ENCODE peak calls at places on chromosomes 6 and 20, in nine cellular contexts. J is HCT116, A is HepG2, G is A549, U is K562, Z is GM23338, V is SK-N-SH, M is GM12878, F is Panc1. O is an unnamed sample.

GRCh38 chr6:52130440-52130839 is 43.0 kb upstream of the PKHD1 start:
- DNase-seq in U (no peak), G (no peak), J (no peak), V (no peak), F (no peak), A (no peak), M (no peak), Z (peak), O (no peak)

GRCh38 chr6:157726892-157727628 is 96.0 kb upstream of the SNX9 start:
- DNase-seq in U (no peak), F (no peak), M (no peak), V (no peak), G (no peak), A (no peak), Z (no peak), J (no peak), O (no peak)

GRCh38 chr6:3405679-3406078 is 51.2 kb downstream of the SLC22A23 start:
- DNase-seq in F (no peak), V (no peak), J (no peak), G (no peak), Z (no peak), M (no peak), U (no peak), A (peak), O (no peak)

GRCh38 chr20:21361266-21361665 is 36.1 kb downstream of the NKX2-4 start:
- DNase-seq in Z (no peak), A (no peak), J (no peak), M (no peak), U (no peak), G (no peak), F (no peak), V (no peak), O (no peak)

GRCh38 chr20:59515906-59516209 is 88.5 kb upstream of the PHACTR3 start:
- DNase-seq in V (no peak), J (no peak), A (no peak), Z (no peak), F (no peak), G (no peak), U (no peak), M (no peak), O (no peak)

GRCh38 chr6:167543602-167544506 is 219.0 kb downstream of the TTLL2 start:
- DNase-seq in V (no peak), A (no peak), Z (no peak), F (no peak), U (no peak), G (no peak), M (no peak), J (no peak), O (no peak)

GRCh38 chr6:43836507-43836906 is 66.5 kb downstream of the VEGFA start:
- DNase-seq in J (no peak), V (no peak), A (no peak), U (peak), G (no peak), Z (no peak), F (no peak), M (no peak), O (no peak)

GRCh38 chr6:19613678-19614077 is 223.5 kb upstream of the ID4 start:
- DNase-seq in J (peak), V (no peak), G (no peak), F (no peak), U (no peak), A (no peak), M (no peak), Z (no peak), O (no peak)

GRCh38 chr6:32462609-32463008 is 22.9 kb downstream of the HLA-DRA start:
- DNase-seq in J (no peak), F (no peak), U (no peak), A (no peak), G (no peak), Z (peak), M (peak), V (no peak), O (no peak)

GRCh38 chr6:7747433-7747832 is 21.5 kb downstream of the BMP6 start:
- DNase-seq in A (no peak), Z (no peak), G (no peak), V (no peak), F (no peak), M (no peak), J (no peak), U (no peak), O (no peak)

GRCh38 chr6:19849736-19850135 is 12.6 kb downstream of the ID4 start:
- DNase-seq in J (no peak), F (no peak), M (no peak), G (no peak), U (no peak), Z (no peak), V (no peak), A (no peak), O (no peak)

GRCh38 chr6:27630727-27631613 is 158.1 kb upstream of the ZNF184 start:
- DNase-seq in U (peak), A (peak), J (peak), V (peak), G (peak), M (peak), F (peak), Z (peak), O (peak)

GRCh38 chr6:83827050-83827449 is 26.1 kb upstream of the RIPPLY2 start:
- DNase-seq in V (no peak), M (no peak), U (peak), G (no peak), Z (no peak), F (no peak), A (no peak), J (no peak), O (no peak)

GRCh38 chr6:155154158-155154830 is 109.5 kb upstream of the CLDN20 start:
- DNase-seq in F (no peak), J (no peak), U (peak), V (peak), G (no peak), Z (no peak), M (no peak), A (peak), O (peak)

GRCh38 chr6:81911446-81911845 is 159.0 kb upstream of the TENT5A start:
- DNase-seq in M (no peak), V (no peak), A (no peak), F (no peak), U (no peak), Z (no peak), J (no peak), G (no peak), O (no peak)

GRCh38 chr20:8205996-8206395 is 73.9 kb downstream of the PLCB1 start:
- DNase-seq in A (peak), Z (no peak), F (no peak), J (no peak), G (no peak), V (no peak), U (no peak), M (no peak), O (no peak)

DNA sequence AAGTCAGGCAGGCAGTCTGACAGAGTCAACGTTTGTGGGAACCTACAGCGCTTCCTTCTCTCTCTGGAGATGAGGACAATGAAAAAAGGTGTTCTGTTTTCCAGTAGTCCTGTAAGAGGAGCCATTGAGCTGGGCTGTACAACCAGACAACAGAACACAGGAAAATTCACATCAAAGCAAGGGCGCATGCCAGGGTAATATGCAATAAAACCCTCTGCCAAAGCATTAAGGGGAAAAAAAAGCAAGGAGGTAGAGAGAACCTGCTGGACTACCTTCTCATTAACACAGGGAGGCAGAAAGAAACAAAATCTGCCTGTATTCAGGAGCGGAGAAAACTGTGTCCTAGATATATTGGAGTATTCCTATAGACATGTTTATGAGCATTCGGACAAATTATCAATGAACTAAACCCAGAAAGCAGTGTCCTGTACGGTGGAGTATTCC is 1.3 kb downstream of the RNF24 start:
- DNase-seq in F (peak), A (peak), M (no peak), U (peak), J (peak), Z (peak), G (peak), V (peak), O (peak)
- TF ChIP-seq CTCF in F (peak), A (peak), M (peak), U (peak), J (peak), Z (peak), G (peak), V (peak), O (peak)

DNA sequence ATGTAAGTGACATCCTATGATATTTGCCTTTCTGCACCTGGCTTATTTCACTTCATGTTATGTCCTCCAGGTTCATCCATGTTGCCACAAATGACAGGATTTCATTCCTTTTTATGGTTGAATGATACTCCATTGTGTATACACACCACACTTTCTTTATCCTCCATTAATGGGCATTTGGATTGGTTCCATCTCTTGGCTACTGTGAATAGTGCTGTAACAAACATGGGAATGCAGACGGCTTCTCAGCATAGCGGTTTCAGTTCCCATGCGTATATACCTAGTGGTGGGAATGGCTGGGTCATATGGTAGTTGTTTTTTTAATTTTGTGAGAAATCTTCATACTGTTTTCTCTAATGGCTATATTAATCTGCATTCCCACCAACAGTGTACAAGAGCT is 14.8 kb downstream of the MTHFD1L start:
- DNase-seq in F (no peak), M (no peak), J (no peak), U (no peak), A (no peak), G (no peak), V (no peak), Z (no peak), O (no peak)
- TF ChIP-seq REST in F (no peak), M (no peak), J (no peak), U (no peak), A (no peak), G (no peak), V (no peak), Z (no peak), O (no peak)

GRCh38 chr6:135060076-135060475 is 5.5 kb upstream of the HBS1L start:
- DNase-seq in M (no peak), A (no peak), J (no peak), Z (no peak), F (no peak), G (no peak), U (no peak), V (no peak), O (no peak)

GRCh38 chr6:135063926-135064325 is 9.3 kb upstream of the HBS1L start:
- DNase-seq in J (no peak), V (no peak), M (no peak), F (no peak), U (no peak), A (no peak), G (no peak), Z (no peak), O (no peak)

GRCh38 chr6:135064586-135064985 is 10.0 kb upstream of the HBS1L start:
- DNase-seq in F (no peak), U (no peak), Z (no peak), A (no peak), M (no peak), G (no peak), V (no peak), J (no peak), O (no peak)

GRCh38 chr6:135066397-135066796 is 11.8 kb upstream of the HBS1L start:
- DNase-seq in A (no peak), M (no peak), U (no peak), V (no peak), F (no peak), G (no peak), J (no peak), Z (no peak), O (no peak)

DNA sequence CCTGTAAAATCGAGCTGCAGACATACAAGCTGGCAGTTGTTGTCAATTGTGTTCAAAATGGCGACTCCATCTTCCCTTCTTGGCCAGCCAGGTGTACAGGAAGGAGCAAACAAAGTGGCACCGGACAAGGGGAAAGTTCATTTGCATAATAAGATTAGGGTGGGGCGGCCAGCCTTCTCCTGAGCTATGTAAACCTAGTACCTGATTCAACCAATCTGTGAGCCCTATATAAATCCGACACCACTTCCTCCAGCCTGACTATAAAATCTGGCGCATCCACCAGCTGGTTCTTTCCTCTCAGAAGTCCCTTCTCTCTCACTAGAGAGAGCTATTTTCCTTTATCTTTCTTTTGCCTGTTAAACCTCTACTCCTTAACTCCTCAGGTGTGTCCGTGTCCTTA is 8.1 kb upstream of the HBS1L start:
- DNase-seq in V (no peak), F (no peak), Z (peak), U (peak), G (no peak), A (no peak), M (no peak), J (no peak), O (no peak)
- TF ChIP-seq CTCF in V (no peak), F (no peak), Z (no peak), U (peak), G (no peak), A (no peak), M (no peak), J (no peak), O (no peak)

GRCh38 chr6:53344993-53345392 is 3.8 kb downstream of the ELOVL5 start:
- DNase-seq in Z (no peak), F (no peak), V (no peak), A (no peak), M (no peak), J (no peak), U (no peak), G (no peak), O (no peak)

GRCh38 chr6:53349209-53349693 is 501 bp upstream of the ELOVL5 start:
- DNase-seq in J (no peak), A (no peak), Z (no peak), F (no peak), G (no peak), U (no peak), V (no peak), M (no peak), O (no peak)

GRCh38 chr6:53348436-53349208 is at the start of gene ELOVL5:
- DNase-seq in J (peak), Z (peak), A (peak), G (peak), M (peak), U (peak), F (peak), V (peak), O (peak)

GRCh38 chr6:53347921-53348435 is 772 bp downstream of the ELOVL5 start:
- DNase-seq in V (peak), G (no peak), Z (peak), J (no peak), F (no peak), A (peak), M (no peak), U (peak), O (no peak)

DNA sequence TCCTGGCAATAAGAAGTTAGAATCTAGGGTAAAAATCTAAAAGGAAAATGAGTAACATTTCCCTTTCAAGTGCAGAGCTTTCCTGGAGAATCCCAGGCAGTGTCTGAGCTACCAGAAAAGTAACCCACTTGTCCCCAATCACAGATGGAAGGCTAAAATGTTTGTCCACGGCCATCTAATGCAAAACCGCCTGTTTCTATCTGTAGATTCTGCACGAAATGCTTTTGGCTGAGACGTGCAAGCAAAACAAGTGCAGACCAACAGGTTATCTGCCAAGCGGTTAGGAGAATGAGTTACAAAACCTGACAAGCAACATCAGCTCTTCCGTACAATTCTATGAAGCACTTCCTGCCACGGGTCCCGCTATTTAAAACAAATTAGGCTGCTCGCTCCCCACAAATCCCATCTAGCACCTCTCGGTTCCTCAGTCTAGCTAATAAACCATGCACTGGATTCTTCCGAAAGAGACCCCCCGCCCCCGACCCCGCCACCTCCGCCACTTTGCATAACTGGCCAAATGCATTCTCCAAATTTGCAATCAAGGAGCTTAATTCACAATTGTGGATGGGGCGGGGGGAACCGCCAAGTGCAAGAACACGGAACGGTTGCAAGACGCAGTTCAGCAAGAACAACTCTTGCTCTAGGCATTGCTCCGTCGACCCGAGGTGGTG is 1.4 kb downstream of the ELOVL5 start:
- DNase-seq in V (no peak), Z (peak), A (no peak), G (no peak), U (no peak), F (no peak), J (no peak), M (no peak), O (no peak)
- TF ChIP-seq REST in V (no peak), Z (no peak), A (no peak), G (no peak), U (no peak), F (no peak), J (no peak), M (no peak), O (no peak)

GRCh38 chr20:50314936-50315335 is 124.3 kb downstream of the CEBPB start:
- DNase-seq in J (no peak), Z (no peak), U (no peak), M (no peak), V (no peak), G (no peak), A (no peak), F (no peak), O (no peak)
- TF ChIP-seq CTCF in J (no peak), Z (no peak), U (no peak), M (no peak), V (no peak), G (no peak), A (no peak), F (no peak), O (no peak)

DNA sequence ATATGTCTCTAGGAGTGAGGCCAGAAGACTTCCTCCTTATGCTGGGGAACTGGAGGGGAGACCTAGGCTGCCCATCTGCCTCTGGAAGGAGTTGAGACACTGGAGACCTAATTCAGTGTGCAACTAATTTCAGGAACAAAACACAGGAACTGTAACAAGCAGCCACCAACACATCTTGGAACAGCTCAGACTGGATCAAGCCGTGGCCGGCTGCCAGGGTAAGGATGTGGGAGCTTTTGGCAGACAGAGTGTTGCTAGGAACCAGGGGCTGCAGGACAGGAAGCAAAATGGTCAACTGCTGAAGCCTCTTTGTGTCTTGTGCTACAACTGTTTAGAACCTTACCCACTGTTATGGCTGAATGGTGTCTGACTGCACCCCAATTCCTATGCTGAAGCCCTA is 16.3 kb upstream of the MAS1 start:
- DNase-seq in A (no peak), M (no peak), J (no peak), U (no peak), Z (no peak), F (no peak), G (no peak), V (no peak), O (no peak)
- TF ChIP-seq REST in A (no peak), M (no peak), J (no peak), U (no peak), Z (no peak), F (no peak), G (no peak), V (no peak), O (no peak)

DNA sequence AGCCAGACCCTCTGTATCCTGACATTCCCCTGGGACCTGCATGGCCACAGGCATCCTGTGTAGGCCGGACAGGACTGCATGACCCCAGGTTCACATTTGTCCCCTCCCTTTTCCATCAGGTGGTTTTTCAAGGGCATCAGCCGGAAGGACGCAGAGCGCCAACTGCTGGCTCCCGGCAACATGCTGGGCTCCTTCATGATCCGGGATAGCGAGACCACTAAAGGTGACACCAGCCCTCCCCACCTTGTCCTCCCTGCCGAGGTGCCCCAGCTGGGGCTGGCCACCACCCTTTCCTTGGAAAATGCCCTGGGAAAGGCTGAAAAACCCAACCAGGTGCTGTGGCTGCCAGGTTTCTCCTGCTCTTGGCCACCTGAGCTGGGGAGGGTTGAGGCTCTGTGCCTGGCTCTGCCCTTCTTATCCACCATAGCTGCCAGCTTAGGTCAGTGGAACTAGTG is 27.6 kb downstream of the HCK start:
- DNase-seq in A (peak), F (no peak), M (no peak), Z (peak), G (no peak), U (no peak), J (peak), V (no peak), O (no peak)
- TF ChIP-seq CTCF in A (peak), F (no peak), M (no peak), Z (peak), G (no peak), U (peak), J (peak), V (no peak), O (no peak)

GRCh38 chr20:23112595-23112994 is 26.5 kb upstream of the CD93 start:
- DNase-seq in F (no peak), Z (no peak), M (no peak), A (no peak), V (no peak), G (no peak), U (no peak), J (no peak), O (no peak)
- TF ChIP-seq REST in F (no peak), Z (no peak), M (no peak), A (no peak), V (no peak), G (no peak), U (no peak), J (no peak), O (no peak)